ENCODE peak calls at places on chromosomes 12 and 14, in ten cellular contexts. Y is AG09319, X is H9, R is tibial artery, S is lung microvascular endothelial cell, F is posterior cingulate gyrus, Q is NCI-H1694 treated with DMSO at 0.1 percent for 48 hours, W is iPS-NIHi11, L is HEK293T, M is Calu3. N is an unnamed sample.
A peak's percentile ranks its signal among the peaks of the same experiment; 100 is the strongest.

GRCh38 chr12:88424791-88425730 is 155.2 kb downstream of the KITLG start:
- DNase-seq in Y (no peak), X (no peak), R (no peak), S (no peak), F (no peak), Q (no peak), W (no peak), L (no peak), M (no peak), N (no peak)

GRCh38 chr12:56635539-56636117 is 5.5 kb upstream of the BAZ2A start:
- DNase-seq in Y (no peak), X (no peak), R (no peak), S (peak; percentile 11), F (no peak), Q (no peak), W (no peak), L (no peak), M (no peak), N (no peak)

GRCh38 chr12:91181053-91181452 is 1.6 kb downstream of the DCN start:
- DNase-seq in Y (peak; percentile 8), X (no peak), R (no peak), S (no peak), F (no peak), Q (no peak), W (no peak), L (no peak), M (no peak), N (no peak)

GRCh38 chr12:95997911-95998510 is 1.9 kb upstream of the HAL start:
- DNase-seq in Y (no peak), X (no peak), R (no peak), S (no peak), F (no peak), Q (no peak), W (no peak), L (no peak), M (no peak), N (no peak)

GRCh38 chr14:95039993-95040348 is 117.4 kb downstream of the DICER1 start:
- DNase-seq in Y (no peak), X (no peak), R (no peak), S (no peak), F (no peak), Q (no peak), W (no peak), L (no peak), M (no peak), N (no peak)

GRCh38 chr14:61575751-61576150 is 119.6 kb upstream of the HIF1A start:
- DNase-seq in Y (no peak), X (no peak), R (no peak), S (no peak), F (no peak), Q (no peak), W (no peak), L (no peak), M (no peak), N (no peak)

GRCh38 chr12:65306603-65307501 is 28.4 kb downstream of the MSRB3 start:
- DNase-seq in Y (no peak), X (peak; percentile 37), R (no peak), S (peak; percentile 68), F (no peak), Q (no peak), W (peak; percentile 31), L (peak; percentile 30), M (peak; percentile 54), N (peak; percentile 48)

GRCh38 chr14:61472801-61473376 is 151.5 kb downstream of the PRKCH start:
- DNase-seq in Y (no peak), X (no peak), R (no peak), S (no peak), F (no peak), Q (no peak), W (no peak), L (no peak), M (no peak), N (peak; percentile 47)

GRCh38 chr12:84793558-84794367 is 118.8 kb downstream of the SLC6A15 start:
- DNase-seq in Y (no peak), X (no peak), R (no peak), S (no peak), F (no peak), Q (no peak), W (no peak), L (no peak), M (no peak), N (no peak)